ENCODE peak calls at places on chromosomes 1 and 21, in four cellular contexts. G is AG04450, I is CD14-positive monocyte, R is fibroblast of lung. T is an unnamed sample.

GRCh38 chr1:47378147-47378546 is 37.9 kb upstream of the FOXE3 start:
- DNase-seq in G (no peak), I (no peak), R (no peak), T (no peak)

GRCh38 chr1:227917081-227917950 is 30.4 kb downstream of the WNT9A start:
- DNase-seq in I (no peak), G (no peak), R (no peak), T (no peak)

GRCh38 chr1:206686486-206687249 is 2.0 kb downstream of the MAPKAPK2 start:
- DNase-seq in G (no peak), R (no peak), I (no peak), T (no peak)

GRCh38 chr1:16250547-16251251 is 13.7 kb upstream of the CPLANE2 start:
- DNase-seq in R (no peak), G (no peak), I (no peak), T (no peak)

GRCh38 chr1:21034725-21035628 is 141.7 kb downstream of the EIF4G3 start:
- DNase-seq in I (no peak), R (no peak), G (no peak), T (no peak)

GRCh38 chr1:10629816-10630571 is 155.2 kb downstream of the PEX14 start:
- DNase-seq in I (peak; percentile 42), R (no peak), G (no peak), T (no peak)

GRCh38 chr1:25338188-25338981 is at the start of gene TMEM50A:
- DNase-seq in I (peak; percentile 90), G (no peak), R (peak; percentile 86), T (peak; percentile 92)

GRCh38 chr1:64199154-64199553 is 4.3 kb upstream of the UBE2U start:
- DNase-seq in R (no peak), G (no peak), I (no peak), T (no peak)

GRCh38 chr1:10506677-10507047 is 31.9 kb downstream of the PEX14 start:
- DNase-seq in R (no peak), I (no peak), G (no peak), T (no peak)

GRCh38 chr1:19309123-19309813 is 2.7 kb downstream of the AKR7A2 start:
- DNase-seq in I (no peak), G (peak; percentile 72), R (peak; percentile 87), T (no peak)

GRCh38 chr1:161702250-161702649 is 4.8 kb upstream of the FCRLA start:
- DNase-seq in R (no peak), I (no peak), G (no peak), T (peak; percentile 58)

DNA sequence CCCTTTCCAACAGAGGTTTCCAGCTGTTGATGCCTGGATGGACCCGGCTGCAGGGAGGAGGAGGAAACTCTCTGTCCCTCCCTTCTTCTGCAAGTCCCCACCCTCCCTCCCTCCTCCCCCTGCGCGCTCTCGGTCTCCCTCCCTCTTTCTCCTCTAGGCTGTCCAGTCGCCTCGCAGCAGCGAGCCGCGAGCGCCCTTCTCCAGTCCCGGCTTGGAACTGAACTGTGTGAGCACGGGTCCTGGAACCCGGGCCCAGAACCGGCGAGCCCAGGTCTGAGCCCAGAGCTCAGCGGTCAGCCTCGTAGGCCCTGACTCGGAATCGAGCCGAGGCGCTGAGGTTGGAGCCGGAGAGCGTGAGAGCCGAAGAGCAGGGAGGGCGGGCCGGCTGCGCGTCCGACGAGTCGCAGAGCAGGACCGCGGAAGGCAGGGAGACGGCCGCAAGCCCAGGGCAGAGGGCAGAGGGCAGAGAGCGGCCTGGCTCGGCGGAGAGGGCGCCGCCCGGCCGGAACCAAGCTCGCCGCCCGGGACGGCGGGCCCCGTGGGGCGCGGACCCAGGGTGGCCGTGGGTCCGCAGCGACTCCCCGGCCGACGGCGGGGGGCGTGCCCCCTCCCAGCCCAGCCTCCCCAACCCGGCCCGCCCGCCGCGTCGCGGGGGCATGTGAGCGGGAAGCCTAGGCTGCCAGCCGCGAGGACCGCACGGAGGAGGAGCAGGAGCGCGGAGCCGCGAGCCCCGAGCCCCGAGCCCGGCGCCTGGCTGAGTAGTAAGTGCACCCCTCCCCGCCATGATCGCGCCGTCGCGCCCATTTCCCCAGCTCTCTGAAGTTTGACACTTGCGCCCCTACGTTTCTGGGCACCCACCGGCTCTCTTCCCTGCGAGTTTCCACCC is at the start of gene SOX13:
- DNase-seq in R (peak; percentile 91), G (peak; percentile 61), I (no peak), T (peak; percentile 94)
- TF ChIP-seq CTCF in R (peak; percentile 9), G (peak; percentile 22), I (no peak), T (no peak)

DNA sequence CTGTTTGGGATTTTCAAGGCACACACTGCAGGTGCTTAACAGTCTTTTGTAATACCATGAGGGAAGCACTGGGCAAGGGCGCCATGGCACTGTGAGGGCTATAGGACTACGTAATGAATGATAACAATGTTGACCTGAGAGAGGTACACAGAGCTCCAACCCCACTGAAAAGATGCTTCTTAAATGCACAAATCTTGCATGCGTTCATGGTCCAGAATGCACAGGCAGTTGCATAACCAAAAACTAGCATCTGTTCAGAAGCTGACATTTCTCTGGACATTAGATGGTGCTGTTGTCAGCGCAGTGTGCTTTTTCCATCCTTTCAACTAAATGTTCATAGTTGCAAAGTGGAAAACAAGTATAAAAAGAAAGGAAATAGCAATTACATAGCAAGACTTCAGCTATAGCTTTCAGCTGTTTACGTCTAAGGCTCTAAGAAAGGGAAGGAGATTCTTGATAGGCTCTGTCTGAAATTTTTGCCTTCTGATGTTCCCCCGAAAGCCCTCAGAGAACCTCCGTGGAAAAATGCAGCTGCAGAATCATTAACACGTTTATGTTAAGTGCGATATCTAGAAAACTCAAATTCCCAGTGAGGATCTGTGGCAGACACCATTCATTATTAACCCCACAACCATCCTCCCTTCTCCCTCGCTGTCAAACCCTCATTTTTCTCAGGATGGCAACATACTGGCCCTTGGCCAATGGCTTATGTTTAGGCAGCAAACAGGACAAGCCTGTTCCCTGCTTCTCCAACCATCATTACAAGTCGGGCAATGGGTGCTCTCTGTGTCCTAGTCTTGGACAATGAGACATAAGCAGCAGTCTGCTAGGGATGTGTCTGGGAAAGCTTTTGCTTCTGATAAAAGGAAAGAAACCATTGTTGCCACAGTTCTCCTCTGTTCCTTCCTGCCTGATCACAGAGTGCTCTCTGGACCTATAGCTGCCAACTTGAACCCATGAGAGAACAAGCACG is 8.2 kb upstream of the TARBP1 start:
- DNase-seq in I (no peak), R (peak; percentile 90), G (peak; percentile 77), T (peak; percentile 54)
- TF ChIP-seq CTCF in I (peak; percentile 68), R (peak; percentile 74), G (peak; percentile 81), T (peak; percentile 42)

GRCh38 chr1:93605812-93606512 is 75.7 kb downstream of the BCAR3 start:
- DNase-seq in R (peak; percentile 93), G (peak; percentile 74), I (no peak), T (no peak)

GRCh38 chr1:93609536-93609935 is 72.1 kb downstream of the BCAR3 start:
- DNase-seq in G (no peak), I (no peak), R (no peak), T (no peak)

GRCh38 chr1:93611656-93612055 is 70.0 kb downstream of the BCAR3 start:
- DNase-seq in G (no peak), I (no peak), R (no peak), T (no peak)

GRCh38 chr1:93607814-93608187 is 73.8 kb downstream of the BCAR3 start:
- DNase-seq in R (no peak), I (no peak), G (no peak), T (no peak)

GRCh38 chr1:93608188-93609109 is 73.2 kb downstream of the BCAR3 start:
- DNase-seq in G (no peak), R (peak; percentile 46), I (no peak), T (no peak)
- TF ChIP-seq CTCF in G (no peak), R (no peak), I (no peak), T (no peak)

DNA sequence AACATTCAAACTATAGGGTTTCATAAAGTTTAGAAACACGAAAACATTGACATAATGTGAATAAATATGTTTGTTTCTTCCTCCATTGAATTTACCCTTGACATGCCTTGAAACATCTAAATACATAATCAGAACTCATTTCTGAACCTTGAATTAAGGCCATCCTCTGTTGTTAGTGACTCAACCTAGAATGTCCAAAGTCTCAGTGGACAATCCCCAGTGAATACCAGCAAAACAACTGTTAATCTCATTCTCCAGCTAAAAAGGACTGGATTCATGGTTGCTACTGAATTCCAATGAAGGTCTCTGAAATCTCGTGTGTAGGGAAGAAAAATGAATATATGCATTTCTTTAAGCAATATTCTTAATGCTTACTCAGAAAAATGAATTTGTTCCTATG is at the start of gene OR2L2:
- DNase-seq in G (no peak), R (no peak), I (no peak), T (no peak)
- TF ChIP-seq CTCF in G (no peak), R (no peak), I (no peak), T (no peak)

GRCh38 chr21:43950936-43951335 is 61.2 kb upstream of the TRAPPC10 start:
- DNase-seq in R (no peak), G (no peak), I (no peak), T (no peak)
- TF ChIP-seq CTCF in R (no peak), G (no peak), I (no peak), T (no peak)

GRCh38 chr1:219151467-219151866 is 22.2 kb upstream of the LYPLAL1 start:
- DNase-seq in I (no peak), R (no peak), G (no peak), T (no peak)
- TF ChIP-seq CTCF in I (no peak), R (no peak), G (no peak), T (no peak)

T was measured in colonic mucosa.